ENCODE peak calls at places on chromosomes 7 and 10, in four cellular contexts. One of them, this sample, is unnamed.

GRCh38 chr10:86035791-86036543 is 330.6 kb downstream of the GRID1 start:
- DNase-seq in HEK293T: no peak
- DNase-seq in K562: no peak
- DNase-seq in HepG2: no peak
- DNase-seq in this sample: no peak

GRCh38 chr7:100957832-100958421 is 8.6 kb downstream of the MUC3A start:
- DNase-seq in HEK293T: peak; percentile 52
- DNase-seq in K562: peak; percentile 59
- DNase-seq in HepG2: peak; percentile 32
- DNase-seq in this sample: no peak

GRCh38 chr7:50803359-50804337 is 21.0 kb upstream of the GRB10 start:
- DNase-seq in HepG2: no peak
- DNase-seq in HEK293T: no peak
- DNase-seq in K562: no peak
- DNase-seq in this sample: no peak

GRCh38 chr7:5523052-5523711 is 99.5 kb upstream of the TNRC18 start:
- DNase-seq in K562: no peak
- DNase-seq in HEK293T: no peak
- DNase-seq in HepG2: no peak
- DNase-seq in this sample: no peak

GRCh38 chr7:110595694-110596093 is 495.2 kb upstream of the LRRN3 start:
- DNase-seq in K562: no peak
- DNase-seq in HEK293T: no peak
- DNase-seq in HepG2: no peak
- DNase-seq in this sample: no peak

GRCh38 chr10:92382631-92383030 is 91.7 kb downstream of the MARCHF5 start:
- DNase-seq in HEK293T: no peak
- DNase-seq in HepG2: no peak
- DNase-seq in K562: no peak
- DNase-seq in this sample: no peak

GRCh38 chr7:43692582-43693373 is 36.5 kb downstream of the COA1 start:
- DNase-seq in HepG2: no peak
- DNase-seq in K562: no peak
- DNase-seq in HEK293T: no peak
- DNase-seq in this sample: no peak

GRCh38 chr10:132479603-132480221 is 57.9 kb upstream of the INPP5A start:
- DNase-seq in HepG2: no peak
- DNase-seq in HEK293T: no peak
- DNase-seq in K562: no peak
- DNase-seq in this sample: peak; percentile 6

GRCh38 chr7:130419652-130420051 is 21.2 kb downstream of the CEP41 start:
- DNase-seq in HEK293T: no peak
- DNase-seq in K562: no peak
- DNase-seq in HepG2: no peak
- DNase-seq in this sample: no peak

GRCh38 chr10:132875435-132875834 is 66.9 kb downstream of the CFAP46 start:
- DNase-seq in HepG2: no peak
- DNase-seq in HEK293T: no peak
- DNase-seq in K562: no peak
- DNase-seq in this sample: no peak

GRCh38 chr10:131641231-131641630 is 259.6 kb upstream of the PPP2R2D start:
- DNase-seq in HEK293T: no peak
- DNase-seq in K562: no peak
- DNase-seq in HepG2: peak; percentile 43
- DNase-seq in this sample: no peak

GRCh38 chr10:63175534-63175933 is 42.4 kb downstream of the NRBF2 start:
- DNase-seq in K562: peak; percentile 30
- DNase-seq in HepG2: no peak
- DNase-seq in HEK293T: no peak
- DNase-seq in this sample: no peak

GRCh38 chr10:63169624-63170023 is 36.5 kb downstream of the NRBF2 start:
- DNase-seq in HEK293T: no peak
- DNase-seq in K562: no peak
- DNase-seq in HepG2: no peak
- DNase-seq in this sample: no peak

GRCh38 chr10:63171255-63171654 is 38.1 kb downstream of the NRBF2 start:
- DNase-seq in K562: no peak
- DNase-seq in HEK293T: no peak
- DNase-seq in HepG2: no peak
- DNase-seq in this sample: no peak

GRCh38 chr10:63171926-63172325 is 38.8 kb downstream of the NRBF2 start:
- DNase-seq in HepG2: no peak
- DNase-seq in HEK293T: no peak
- DNase-seq in K562: no peak
- DNase-seq in this sample: no peak

GRCh38 chr10:63173468-63174227 is 40.5 kb downstream of the NRBF2 start:
- DNase-seq in HEK293T: no peak
- DNase-seq in HepG2: no peak
- DNase-seq in K562: no peak
- DNase-seq in this sample: no peak
- TF ChIP-seq ELF4 in HEK293T: no peak
- TF ChIP-seq ELF4 in HepG2: no peak
- TF ChIP-seq ELF4 in K562: no peak
- TF ChIP-seq ELF4 in this sample: no peak

GRCh38 chr7:132424821-132425739 is 151.2 kb downstream of the PLXNA4 start:
- DNase-seq in HepG2: no peak
- DNase-seq in K562: no peak
- DNase-seq in HEK293T: no peak
- DNase-seq in this sample: peak; percentile 39
- TF ChIP-seq ELF4 in HepG2: no peak
- TF ChIP-seq ELF4 in K562: no peak
- TF ChIP-seq ELF4 in HEK293T: no peak
- TF ChIP-seq ELF4 in this sample: no peak

GRCh38 chr10:14945097-14945496 is 8.8 kb downstream of the DCLRE1C start:
- DNase-seq in HEK293T: no peak
- DNase-seq in HepG2: no peak
- DNase-seq in K562: no peak
- DNase-seq in this sample: no peak
- TF ChIP-seq ELF4 in HEK293T: no peak
- TF ChIP-seq ELF4 in HepG2: no peak
- TF ChIP-seq ELF4 in K562: no peak
- TF ChIP-seq ELF4 in this sample: no peak

GRCh38 chr10:95266674-95267095 is 24.1 kb downstream of the PDLIM1 start:
- DNase-seq in HEK293T: peak; percentile 47
- DNase-seq in K562: peak; percentile 60
- DNase-seq in HepG2: peak; percentile 76
- DNase-seq in this sample: no peak
- TF ChIP-seq ELF4 in HEK293T: no peak
- TF ChIP-seq ELF4 in K562: no peak
- TF ChIP-seq ELF4 in HepG2: no peak
- TF ChIP-seq ELF4 in this sample: no peak

GRCh38 chr7:133235212-133235883 is 17.5 kb upstream of the EXOC4 start:
- DNase-seq in HEK293T: no peak
- DNase-seq in HepG2: no peak
- DNase-seq in K562: no peak
- DNase-seq in this sample: no peak

GRCh38 chr7:133233142-133233541 is 19.7 kb upstream of the EXOC4 start:
- DNase-seq in K562: no peak
- DNase-seq in HepG2: no peak
- DNase-seq in HEK293T: no peak
- DNase-seq in this sample: no peak

GRCh38 chr7:133230591-133231194 is 22.2 kb upstream of the EXOC4 start:
- DNase-seq in HepG2: peak; percentile 36
- DNase-seq in K562: peak; percentile 77
- DNase-seq in HEK293T: peak; percentile 53
- DNase-seq in this sample: peak; percentile 63
- TF ChIP-seq ELF4 in HepG2: no peak
- TF ChIP-seq ELF4 in K562: no peak
- TF ChIP-seq ELF4 in HEK293T: no peak
- TF ChIP-seq ELF4 in this sample: no peak